ENCODE peak calls at places on chromosomes 4 and X, in four cellular contexts. One of them, this sample, is unnamed.

GRCh38 chrX:39889704-39890103 is 208.1 kb downstream of the BCOR start:
- DNase-seq in progenitor cell of endocrine pancreas: no peak
- DNase-seq in ovary: no peak
- DNase-seq in neural progenitor cell: no peak
- DNase-seq in this sample: no peak

GRCh38 chrX:41457618-41458192 is 10.6 kb downstream of the NYX start:
- DNase-seq in neural progenitor cell: no peak
- DNase-seq in progenitor cell of endocrine pancreas: no peak
- DNase-seq in ovary: no peak
- DNase-seq in this sample: no peak

GRCh38 chr4:168739851-168740250 is 243.0 kb downstream of the PALLD start:
- DNase-seq in neural progenitor cell: no peak
- DNase-seq in progenitor cell of endocrine pancreas: no peak
- DNase-seq in ovary: no peak
- DNase-seq in this sample: no peak

GRCh38 chr4:4608214-4608537 is 66.3 kb upstream of the STX18 start:
- DNase-seq in progenitor cell of endocrine pancreas: no peak
- DNase-seq in ovary: no peak
- DNase-seq in neural progenitor cell: no peak
- DNase-seq in this sample: no peak

GRCh38 chrX:138073626-138074025 is 507.7 kb downstream of the ZIC3 start:
- DNase-seq in progenitor cell of endocrine pancreas: no peak
- DNase-seq in neural progenitor cell: no peak
- DNase-seq in ovary: no peak
- DNase-seq in this sample: no peak

GRCh38 chrX:78708171-78708570 is 39.3 kb upstream of the LPAR4 start:
- DNase-seq in neural progenitor cell: peak
- DNase-seq in ovary: no peak
- DNase-seq in progenitor cell of endocrine pancreas: no peak
- DNase-seq in this sample: peak

GRCh38 chr4:56958111-56958517 is 19.3 kb downstream of the NOA1 start:
- DNase-seq in progenitor cell of endocrine pancreas: no peak
- DNase-seq in ovary: peak
- DNase-seq in neural progenitor cell: no peak
- DNase-seq in this sample: no peak

GRCh38 chrX:74325130-74326059 is 21.4 kb downstream of the ZCCHC13 start:
- DNase-seq in neural progenitor cell: peak
- DNase-seq in ovary: no peak
- DNase-seq in progenitor cell of endocrine pancreas: no peak
- DNase-seq in this sample: no peak

GRCh38 chr4:173367285-173367684 is 3.5 kb upstream of the SAP30 start:
- DNase-seq in progenitor cell of endocrine pancreas: no peak
- DNase-seq in ovary: no peak
- DNase-seq in neural progenitor cell: no peak
- DNase-seq in this sample: peak

GRCh38 chr4:158538176-158538575 is 16.5 kb downstream of the RXFP1 start:
- DNase-seq in neural progenitor cell: no peak
- DNase-seq in progenitor cell of endocrine pancreas: no peak
- DNase-seq in ovary: no peak
- DNase-seq in this sample: no peak

GRCh38 chrX:41047878-41048534 is 37.2 kb upstream of the USP9X start:
- DNase-seq in progenitor cell of endocrine pancreas: no peak
- DNase-seq in neural progenitor cell: no peak
- DNase-seq in ovary: no peak
- DNase-seq in this sample: no peak

GRCh38 chr4:82710202-82710929 is 88.2 kb downstream of the SCD5 start:
- DNase-seq in neural progenitor cell: peak
- DNase-seq in progenitor cell of endocrine pancreas: no peak
- DNase-seq in ovary: no peak
- DNase-seq in this sample: no peak

GRCh38 chrX:136710324-136710951 is 62.5 kb downstream of the CD40LG start:
- DNase-seq in progenitor cell of endocrine pancreas: no peak
- DNase-seq in ovary: no peak
- DNase-seq in neural progenitor cell: no peak
- DNase-seq in this sample: peak

GRCh38 chr4:113636877-113637276 is 124.7 kb downstream of the CAMK2D start:
- DNase-seq in progenitor cell of endocrine pancreas: no peak
- DNase-seq in ovary: no peak
- DNase-seq in neural progenitor cell: no peak
- DNase-seq in this sample: no peak

DNA sequence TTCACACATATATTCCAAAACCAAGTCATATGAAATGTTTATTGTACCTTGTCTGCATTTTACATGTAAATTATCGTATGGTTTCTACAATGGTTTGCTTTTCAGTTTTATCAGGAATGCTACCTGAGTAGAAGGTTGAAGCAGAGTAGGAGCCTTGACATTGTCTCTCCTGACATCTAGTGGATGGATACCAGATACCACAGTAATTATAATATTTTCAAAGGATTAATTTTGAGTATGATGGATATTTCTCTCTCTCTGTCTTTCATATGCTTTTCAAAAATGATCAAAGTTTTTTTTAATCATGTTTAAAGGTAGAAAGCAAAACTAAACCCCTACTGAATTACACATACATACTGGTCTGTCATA is 109.4 kb upstream of the KLHL13 start:
- DNase-seq in ovary: no peak
- DNase-seq in neural progenitor cell: no peak
- DNase-seq in progenitor cell of endocrine pancreas: no peak
- DNase-seq in this sample: peak
- TF ChIP-seq CTCF in ovary: no peak
- TF ChIP-seq CTCF in neural progenitor cell: peak
- TF ChIP-seq CTCF in progenitor cell of endocrine pancreas: peak
- TF ChIP-seq CTCF in this sample: peak

GRCh38 chrX:37824491-37825224 is 22.7 kb downstream of the DYNLT3 start:
- DNase-seq in neural progenitor cell: no peak
- DNase-seq in ovary: no peak
- DNase-seq in progenitor cell of endocrine pancreas: no peak
- DNase-seq in this sample: no peak
- TF ChIP-seq CTCF in neural progenitor cell: no peak
- TF ChIP-seq CTCF in ovary: no peak
- TF ChIP-seq CTCF in progenitor cell of endocrine pancreas: no peak
- TF ChIP-seq CTCF in this sample: no peak

GRCh38 chrX:109826954-109827708 is 94.1 kb upstream of the ACSL4 start:
- DNase-seq in progenitor cell of endocrine pancreas: no peak
- DNase-seq in ovary: no peak
- DNase-seq in neural progenitor cell: no peak
- DNase-seq in this sample: no peak
- TF ChIP-seq CTCF in progenitor cell of endocrine pancreas: no peak
- TF ChIP-seq CTCF in ovary: no peak
- TF ChIP-seq CTCF in neural progenitor cell: no peak
- TF ChIP-seq CTCF in this sample: no peak

GRCh38 chrX:24498181-24498580 is 33.1 kb downstream of the PDK3 start:
- DNase-seq in progenitor cell of endocrine pancreas: no peak
- DNase-seq in ovary: no peak
- DNase-seq in neural progenitor cell: peak
- DNase-seq in this sample: no peak
- TF ChIP-seq CTCF in progenitor cell of endocrine pancreas: peak
- TF ChIP-seq CTCF in ovary: peak
- TF ChIP-seq CTCF in neural progenitor cell: peak
- TF ChIP-seq CTCF in this sample: peak

DNA sequence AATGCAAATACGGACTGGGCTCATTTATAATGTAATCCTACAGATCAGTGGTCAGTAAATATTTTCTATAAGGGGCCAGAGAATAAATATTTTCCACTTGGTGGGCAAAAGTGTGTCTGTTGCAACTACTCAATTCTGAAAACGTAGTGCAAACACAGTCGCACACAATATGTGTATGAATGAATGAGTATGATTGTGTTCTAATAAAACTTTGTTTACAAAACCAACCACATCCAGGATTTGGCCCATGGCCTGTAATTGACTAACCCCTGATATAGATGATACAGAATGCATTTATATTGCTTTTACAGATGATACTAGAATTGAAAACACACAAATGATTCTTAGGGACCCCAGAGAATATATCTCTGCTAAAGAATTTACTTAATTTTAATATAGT is 197.6 kb downstream of the ASB9 start:
- DNase-seq in neural progenitor cell: no peak
- DNase-seq in ovary: no peak
- DNase-seq in progenitor cell of endocrine pancreas: no peak
- DNase-seq in this sample: no peak
- TF ChIP-seq CTCF in neural progenitor cell: no peak
- TF ChIP-seq CTCF in ovary: no peak
- TF ChIP-seq CTCF in progenitor cell of endocrine pancreas: no peak
- TF ChIP-seq CTCF in this sample: no peak